ENCODE peak calls at places on chromosome 1, in seven cellular contexts. R is astrocyte of the spinal cord, K is hypothalamus, O is thoracic aorta, N is endothelial cell of umbilical vein, P is pancreas, V is fibroblast of the conjunctiva. C is an unnamed sample.

GRCh38 chr1:198543670-198544260 is 3.3 kb upstream of the ATP6V1G3 start:
- DNase-seq in R (no peak), N (no peak), P (no peak), V (no peak), K (no peak), O (no peak), C (no peak)

GRCh38 chr1:206503591-206504362 is 3.6 kb upstream of the RASSF5 start:
- DNase-seq in K (no peak), P (no peak), R (peak), O (peak), V (peak), N (peak), C (no peak)

GRCh38 chr1:44808938-44809917 is 905 bp downstream of the BTBD19 start:
- DNase-seq in O (no peak), P (no peak), R (peak), K (no peak), N (peak), V (no peak), C (peak)

GRCh38 chr1:150151291-150152181 is 1.8 kb downstream of the PLEKHO1 start:
- DNase-seq in O (no peak), V (no peak), K (no peak), N (no peak), R (no peak), P (no peak), C (peak)

GRCh38 chr1:41493117-41493536 is 8.6 kb upstream of the EDN2 start:
- DNase-seq in O (no peak), K (no peak), V (peak), N (peak), R (peak), P (peak), C (no peak)

GRCh38 chr1:16614361-16615252 is 1.2 kb upstream of the NBPF1 start:
- DNase-seq in R (no peak), V (no peak), N (no peak), O (no peak), K (no peak), P (peak), C (no peak)

GRCh38 chr1:53112271-53112774 is 30.1 kb downstream of the SLC1A7 start:
- DNase-seq in R (peak), N (no peak), K (no peak), P (no peak), V (no peak), O (no peak), C (no peak)

GRCh38 chr1:17460265-17460664 is 20.8 kb upstream of the RCC2 start:
- DNase-seq in K (no peak), O (no peak), V (no peak), R (no peak), N (no peak), P (no peak), C (no peak)

GRCh38 chr1:54886724-54887664 is at the start of gene DHCR24:
- DNase-seq in N (peak), R (peak), V (peak), K (peak), O (peak), P (peak), C (peak)

GRCh38 chr1:236451796-236452373 is 57.8 kb downstream of the EDARADD start:
- DNase-seq in P (peak), O (no peak), V (no peak), R (no peak), K (no peak), N (peak), C (peak)

GRCh38 chr1:40582121-40582520 is 50.7 kb downstream of the ZNF684 start:
- DNase-seq in V (no peak), N (no peak), R (peak), O (no peak), K (no peak), P (no peak), C (no peak)

GRCh38 chr1:23473037-23473800 is 10.8 kb downstream of the ASAP3 start:
- DNase-seq in O (no peak), R (peak), V (no peak), K (no peak), P (no peak), N (no peak), C (no peak)